ENCODE peak calls at places on chromosomes 4 and X, in eight cellular contexts. P is right atrium auricular region, K is nephron progenitor cell, S is T follicular helper cell, L is adrenal gland, A is BJ, N is DMS 273 treated with DMSO at 0.1 percent for 48 hours, O is K562. Q is an unnamed sample.
A peak's percentile ranks its signal among the peaks of the same experiment; 100 is the strongest.

GRCh38 chr4:14835288-14835687 is 167.0 kb upstream of the CPEB2 start:
- DNase-seq in N (no peak), S (no peak), A (no peak), L (no peak), O (no peak), K (no peak), P (no peak), Q (no peak)

GRCh38 chr4:129899849-129900248 is 803.9 kb downstream of the C4orf33 start:
- DNase-seq in O (no peak), L (no peak), S (no peak), K (no peak), N (no peak), P (no peak), A (no peak), Q (no peak)

GRCh38 chrX:100512471-100512870 is 72.3 kb upstream of the TNMD start:
- DNase-seq in K (no peak), L (no peak), P (no peak), S (no peak), A (no peak), O (peak; percentile 2), N (no peak), Q (peak; percentile 51)

GRCh38 chr4:26093561-26093960 is 179.5 kb downstream of the SMIM20 start:
- DNase-seq in K (no peak), N (no peak), P (no peak), O (no peak), L (no peak), S (no peak), A (no peak), Q (no peak)

GRCh38 chr4:96035727-96036126 is 195.8 kb downstream of the PDHA2 start:
- DNase-seq in K (no peak), N (no peak), L (peak; percentile 23), A (no peak), P (no peak), S (no peak), O (peak; percentile 8), Q (peak; percentile 34)

GRCh38 chr4:82905205-82905604 is 4.7 kb downstream of the THAP9 start:
- DNase-seq in N (no peak), P (no peak), K (no peak), S (no peak), A (no peak), O (no peak), L (no peak), Q (no peak)

GRCh38 chrX:1466971-1467561 is 14.4 kb upstream of the ASMTL start:
- DNase-seq in P (peak; percentile 57), O (no peak), K (no peak), N (no peak), A (no peak), S (no peak), L (no peak), Q (no peak)

GRCh38 chrX:149129767-149130166 is 375.3 kb downstream of the IDS start:
- DNase-seq in S (no peak), A (no peak), K (no peak), P (no peak), N (no peak), L (no peak), O (peak; percentile 1), Q (no peak)

GRCh38 chrX:87873988-87874500 is 356.4 kb downstream of the KLHL4 start:
- DNase-seq in K (no peak), O (no peak), L (no peak), S (no peak), P (no peak), A (no peak), N (no peak), Q (no peak)

GRCh38 chrX:155985208-155985607 is 12.3 kb upstream of the IL9R start:
- DNase-seq in O (no peak), N (no peak), S (no peak), P (no peak), L (no peak), K (no peak), A (no peak), Q (no peak)

GRCh38 chr4:54400802-54401201 is 171.7 kb downstream of the PDGFRA start:
- DNase-seq in P (no peak), K (no peak), S (no peak), A (peak; percentile 28), O (peak; percentile 13), L (no peak), N (no peak), Q (peak; percentile 32)

GRCh38 chr4:2867758-2868491 is 24.3 kb downstream of the ADD1 start:
- DNase-seq in A (no peak), O (peak; percentile 86), K (no peak), S (no peak), N (peak; percentile 15), L (no peak), P (peak; percentile 68), Q (no peak)

GRCh38 chrX:49922291-49923241 is at the start of gene CLCN5:
- DNase-seq in P (peak; percentile 95), O (peak; percentile 91), L (peak; percentile 94), N (peak; percentile 89), A (peak; percentile 70), K (peak; percentile 92), S (peak; percentile 91), Q (peak; percentile 94)

Q was measured in trophoblast cell.